ENCODE peak calls at places on chromosomes 7 and 10, in ten cellular contexts. B, Y, U, E, L, K, J, D, V and C are unnamed samples.

GRCh38 chr7:157751351-157751750 is 414.5 kb downstream of the DNAJB6 start:
- DNase-seq in B (no peak), Y (no peak), U (no peak), E (no peak), L (no peak), K (no peak), J (peak; percentile 38), D (peak; percentile 39), V (no peak), C (no peak)

GRCh38 chr7:142323706-142324105 is 65.8 kb upstream of the PRSS58 start:
- DNase-seq in B (no peak), Y (no peak), U (no peak), E (no peak), L (peak; percentile 30), K (no peak), J (peak; percentile 25), D (no peak), V (peak; percentile 10), C (no peak)

GRCh38 chr7:70098133-70098561 is 499.9 kb downstream of the AUTS2 start:
- DNase-seq in B (no peak), Y (no peak), U (no peak), E (no peak), L (no peak), K (no peak), J (no peak), D (no peak), V (no peak), C (no peak)

GRCh38 chr7:101121996-101122932 is 4.6 kb upstream of the SERPINE1 start:
- DNase-seq in B (no peak), Y (no peak), U (peak; percentile 99), E (no peak), L (peak; percentile 92), K (peak; percentile 91), J (no peak), D (peak; percentile 97), V (peak; percentile 40), C (no peak)

GRCh38 chr7:13106513-13106912 is 419.1 kb downstream of the ARL4A start:
- DNase-seq in B (no peak), Y (no peak), U (no peak), E (no peak), L (no peak), K (no peak), J (no peak), D (no peak), V (no peak), C (no peak)

GRCh38 chr7:2403718-2404648 is 572 bp downstream of the CHST12 start:
- DNase-seq in B (no peak), Y (no peak), U (peak; percentile 42), E (peak; percentile 62), L (peak; percentile 23), K (peak; percentile 75), J (peak; percentile 38), D (no peak), V (peak; percentile 46), C (no peak)

GRCh38 chr10:11113156-11113555 is 95.5 kb downstream of the CELF2 start:
- DNase-seq in B (no peak), Y (no peak), U (no peak), E (peak; percentile 64), L (no peak), K (no peak), J (no peak), D (no peak), V (peak; percentile 41), C (no peak)

GRCh38 chr7:143300959-143301617 is 12.9 kb downstream of the CASP2 start:
- DNase-seq in B (no peak), Y (no peak), U (no peak), E (no peak), L (no peak), K (no peak), J (no peak), D (no peak), V (no peak), C (no peak)

GRCh38 chr10:108424656-108425055 is 1260.2 kb upstream of the SORCS1 start:
- DNase-seq in B (no peak), Y (no peak), U (peak; percentile 56), E (no peak), L (peak; percentile 43), K (peak; percentile 59), J (no peak), D (no peak), V (no peak), C (no peak)

GRCh38 chr7:74453321-74454011 is at the start of gene GTF2IRD1:
- DNase-seq in B (peak; percentile 28), Y (no peak), U (peak; percentile 83), E (peak; percentile 49), L (peak; percentile 57), K (peak; percentile 93), J (peak; percentile 64), D (no peak), V (peak; percentile 31), C (peak; percentile 77)

GRCh38 chr7:76069238-76069638 is 21.3 kb downstream of the MDH2 start:
- DNase-seq in B (no peak), Y (no peak), U (peak; percentile 93), E (no peak), L (peak; percentile 91), K (peak; percentile 75), J (no peak), D (no peak), V (no peak), C (no peak)

GRCh38 chr7:102028206-102028826 is 210.9 kb downstream of the CUX1 start:
- DNase-seq in B (no peak), Y (no peak), U (no peak), E (peak; percentile 17), L (no peak), K (no peak), J (no peak), D (peak; percentile 64), V (peak; percentile 23), C (no peak)

GRCh38 chr10:30493609-30494530 is 59.9 kb downstream of the MAP3K8 start:
- DNase-seq in B (no peak), Y (no peak), U (peak; percentile 24), E (peak; percentile 45), L (no peak), K (peak; percentile 44), J (no peak), D (no peak), V (peak; percentile 69), C (no peak)

GRCh38 chr10:5964736-5965135 is 12.6 kb downstream of the IL15RA start:
- DNase-seq in B (no peak), Y (no peak), U (no peak), E (no peak), L (no peak), K (no peak), J (no peak), D (no peak), V (no peak), C (no peak)

GRCh38 chr7:120843121-120843520 is 14.8 kb downstream of the TSPAN12 start:
- DNase-seq in B (no peak), Y (no peak), U (no peak), E (no peak), L (peak; percentile 4), K (peak; percentile 49), J (no peak), D (no peak), V (no peak), C (no peak)

GRCh38 chr10:2921956-2922680 is 145.2 kb upstream of the PFKP start:
- DNase-seq in B (no peak), Y (no peak), U (no peak), E (no peak), L (no peak), K (no peak), J (no peak), D (no peak), V (no peak), C (no peak)

GRCh38 chr7:158368449-158368848 is 219.2 kb downstream of the PTPRN2 start:
- DNase-seq in B (no peak), Y (no peak), U (no peak), E (no peak), L (no peak), K (no peak), J (no peak), D (peak; percentile 46), V (no peak), C (no peak)